ENCODE peak calls at places on chromosomes 12 and 14, in six cellular contexts. C is stimulated activated CD8-positive, alpha-beta memory T cell treated with anti-CD3 and anti-CD28 coated beads, Interleukin-7, amount 100 ng/mL, for 1 hour; G is fibroblast of villous mesenchyme; K is HCEC 1CT; S is Ammon's horn; A is HT1080. M is an unnamed sample.

GRCh38 chr12:106133136-106134087 is 5.3 kb downstream of the NUAK1 start:
- DNase-seq in G (no peak), S (no peak), A (peak), K (peak), C (no peak), M (peak)

GRCh38 chr14:93337143-93337753 is 4.4 kb upstream of the BTBD7 start:
- DNase-seq in A (no peak), G (no peak), K (no peak), C (no peak), S (no peak), M (no peak)

GRCh38 chr12:128844031-128844635 is 9.1 kb upstream of the GLT1D1 start:
- DNase-seq in K (no peak), S (no peak), G (no peak), C (no peak), A (peak), M (no peak)

GRCh38 chr12:25377475-25378179 is 126.9 kb upstream of the KRAS start:
- DNase-seq in C (no peak), A (peak), S (peak), G (peak), K (peak), M (peak)

GRCh38 chr14:100297320-100298300 is 8.6 kb downstream of the SLC25A29 start:
- DNase-seq in K (peak), A (no peak), G (peak), C (no peak), S (peak), M (no peak)

GRCh38 chr12:57744777-57745484 is at the start of gene TSPAN31:
- DNase-seq in C (peak), A (peak), G (peak), S (peak), K (peak), M (peak)

GRCh38 chr14:91305650-91306431 is 61.3 kb upstream of the GPR68 start:
- DNase-seq in A (no peak), C (no peak), G (no peak), S (no peak), K (no peak), M (no peak)

GRCh38 chr14:68753696-68754095 is 39.2 kb downstream of the ZFP36L1 start:
- DNase-seq in G (peak), K (peak), C (no peak), S (no peak), A (no peak), M (no peak)

GRCh38 chr14:90362558-90362896 is 30.8 kb upstream of the NRDE2 start:
- DNase-seq in C (no peak), G (no peak), S (no peak), K (no peak), A (no peak), M (peak)

GRCh38 chr12:123164222-123164621 is 13.3 kb upstream of the PITPNM2 start:
- DNase-seq in C (no peak), K (no peak), S (no peak), G (no peak), A (no peak), M (peak)

GRCh38 chr12:31008961-31009840 is 64.5 kb upstream of the DDX11 start:
- DNase-seq in S (no peak), G (no peak), K (no peak), A (no peak), C (no peak), M (no peak)

GRCh38 chr12:103884316-103884715 is 43.3 kb upstream of the NT5DC3 start:
- DNase-seq in C (no peak), S (peak), A (peak), K (peak), G (peak), M (peak)

GRCh38 chr12:61490732-61491498 is 769.3 kb upstream of the USP15 start:
- DNase-seq in G (no peak), S (no peak), C (no peak), K (no peak), A (peak), M (peak)

GRCh38 chr12:9347328-9348127 is 139.3 kb upstream of the PZP start:
- DNase-seq in S (no peak), K (peak), C (no peak), G (peak), A (peak), M (peak)

GRCh38 chr12:124474709-124475108 is 92.7 kb downstream of the NCOR2 start:
- DNase-seq in S (peak), G (no peak), A (no peak), C (no peak), K (no peak), M (no peak)

GRCh38 chr14:34030864-34031263 is 80.0 kb upstream of the EGLN3 start:
- DNase-seq in K (no peak), G (peak), C (no peak), S (peak), A (no peak), M (no peak)

GRCh38 chr12:80862606-80863005 is 75.1 kb downstream of the LIN7A start:
- DNase-seq in S (no peak), C (no peak), A (peak), G (no peak), K (peak), M (peak)

GRCh38 chr14:105908481-105908911 is 382.1 kb downstream of the TMEM121 start:
- DNase-seq in S (no peak), K (no peak), G (no peak), A (no peak), C (no peak), M (no peak)

GRCh38 chr12:116591608-116592115 is 32.5 kb downstream of the MAP1LC3B2 start:
- DNase-seq in G (peak), S (no peak), K (no peak), A (no peak), C (no peak), M (no peak)

GRCh38 chr12:90305379-90305778 is 596.7 kb upstream of the ATP2B1 start:
- DNase-seq in G (no peak), A (no peak), S (no peak), K (no peak), C (no peak), M (peak)

GRCh38 chr14:51474854-51475253 is 176.9 kb upstream of the FRMD6 start:
- DNase-seq in S (no peak), A (no peak), G (no peak), K (no peak), C (no peak), M (peak)

GRCh38 chr14:104777808-104778249 is 17.7 kb downstream of the AKT1 start:
- DNase-seq in C (no peak), S (no peak), G (no peak), K (no peak), A (no peak), M (no peak)

GRCh38 chr12:49684310-49684854 is 22.8 kb downstream of the FMNL3 start:
- DNase-seq in G (no peak), K (no peak), S (no peak), A (no peak), C (no peak), M (no peak)

GRCh38 chr12:78584695-78585094 is 279.9 kb upstream of the SYT1 start:
- DNase-seq in S (no peak), A (peak), C (no peak), K (no peak), G (peak), M (peak)

GRCh38 chr12:124515981-124516380 is 51.4 kb downstream of the NCOR2 start:
- DNase-seq in S (no peak), K (no peak), C (no peak), A (no peak), G (no peak), M (no peak)

GRCh38 chr14:74620497-74620921 is 8.5 kb upstream of the LTBP2 start:
- DNase-seq in A (peak), K (peak), G (peak), C (peak), S (no peak), M (peak)

GRCh38 chr12:13128291-13129000 is 25.0 kb upstream of the GSG1 start:
- DNase-seq in C (no peak), K (no peak), G (no peak), A (no peak), S (no peak), M (no peak)

GRCh38 chr12:66365718-66366485 is 63.6 kb downstream of the HELB start:
- DNase-seq in G (no peak), A (no peak), C (no peak), K (peak), S (no peak), M (peak)

GRCh38 chr12:57429473-57430116 is 1.2 kb downstream of the R3HDM2 start:
- DNase-seq in G (no peak), K (peak), A (no peak), S (no peak), C (no peak), M (no peak)

GRCh38 chr12:20493924-20494323 is 125.6 kb downstream of the PDE3A start:
- DNase-seq in A (no peak), G (no peak), K (peak), S (no peak), C (no peak), M (peak)

GRCh38 chr14:89041245-89041585 is 216.8 kb downstream of the TTC8 start:
- DNase-seq in A (no peak), C (no peak), K (no peak), G (no peak), S (no peak), M (peak)

M was measured in bronchial epithelial cell.